ENCODE peak calls at places on chromosomes 3 and 15, in six cellular contexts. E is left lung, I is H9, F is SK-N-SH, Q is cardiac muscle cell, N is NB4. Y is an unnamed sample.

GRCh38 chr3:129624347-129625070 is 18.0 kb upstream of the PLXND1 start:
- DNase-seq in F (no peak), E (peak; percentile 73), Q (no peak), I (no peak), N (peak; percentile 73), Y (no peak)

GRCh38 chr15:61824291-61824690 is 236.0 kb downstream of the VPS13C start:
- DNase-seq in Q (no peak), F (no peak), I (no peak), E (no peak), N (no peak), Y (no peak)

GRCh38 chr3:134846943-134847342 is 51.9 kb downstream of the EPHB1 start:
- DNase-seq in Q (peak; percentile 2), N (no peak), F (no peak), I (peak; percentile 36), E (no peak), Y (no peak)

GRCh38 chr3:33209357-33209756 is 9.3 kb downstream of the SUSD5 start:
- DNase-seq in E (no peak), Q (no peak), F (no peak), N (no peak), I (no peak), Y (no peak)

GRCh38 chr3:162769559-162769958 is 1273.0 kb downstream of the OTOL1 start:
- DNase-seq in Q (no peak), N (no peak), F (no peak), E (no peak), I (no peak), Y (no peak)

GRCh38 chr3:78116874-78117273 is 1077.0 kb downstream of the ROBO2 start:
- DNase-seq in Q (no peak), N (peak; percentile 10), I (no peak), F (no peak), E (no peak), Y (no peak)

GRCh38 chr3:107727102-107727501 is 204.3 kb downstream of the BBX start:
- DNase-seq in Q (no peak), N (no peak), E (no peak), F (no peak), I (no peak), Y (no peak)

GRCh38 chr3:45544719-45545296 is 49.7 kb upstream of the LIMD1 start:
- DNase-seq in Q (no peak), F (no peak), E (no peak), N (peak; percentile 13), I (no peak), Y (no peak)

GRCh38 chr3:62873672-62874397 is 1.4 kb downstream of the CADPS start:
- DNase-seq in Q (peak; percentile 89), I (peak; percentile 93), E (peak; percentile 79), N (peak; percentile 3), F (peak; percentile 81), Y (peak; percentile 39)

GRCh38 chr3:94525039-94525438 is 462.2 kb downstream of the NSUN3 start:
- DNase-seq in N (no peak), E (no peak), Q (peak; percentile 61), F (no peak), I (peak; percentile 28), Y (no peak)

GRCh38 chr3:55064164-55064563 is 136.3 kb upstream of the LRTM1 start:
- DNase-seq in E (peak; percentile 49), N (no peak), Q (no peak), I (no peak), F (no peak), Y (no peak)

GRCh38 chr3:24793896-24794295 is 299.2 kb upstream of the THRB start:
- DNase-seq in N (no peak), E (no peak), I (no peak), F (no peak), Q (no peak), Y (no peak)

GRCh38 chr3:109874900-109875735 is 537.8 kb upstream of the DPPA4 start:
- DNase-seq in N (no peak), Q (no peak), E (no peak), I (no peak), F (no peak), Y (no peak)

GRCh38 chr15:48759921-48760320 is 50.9 kb downstream of the CEP152 start:
- DNase-seq in F (no peak), I (no peak), N (no peak), E (no peak), Q (no peak), Y (no peak)

GRCh38 chr3:127819086-127819485 is 3.2 kb downstream of the MGLL start:
- DNase-seq in E (no peak), F (no peak), Q (no peak), I (no peak), N (peak; percentile 37), Y (no peak)

GRCh38 chr3:127819656-127820055 is 2.7 kb downstream of the MGLL start:
- DNase-seq in I (no peak), N (no peak), F (no peak), E (no peak), Q (no peak), Y (no peak)

GRCh38 chr3:127816783-127817182 is 5.5 kb downstream of the MGLL start:
- DNase-seq in F (no peak), I (no peak), Q (no peak), N (no peak), E (no peak), Y (no peak)

GRCh38 chr3:127815641-127816605 is 6.4 kb downstream of the MGLL start:
- DNase-seq in E (no peak), N (no peak), I (no peak), Q (no peak), F (no peak), Y (no peak)

GRCh38 chr3:127817331-127817821 is 4.9 kb downstream of the MGLL start:
- DNase-seq in I (no peak), F (no peak), E (no peak), Q (no peak), N (no peak), Y (no peak)
- TF ChIP-seq CTCF in I (no peak), F (no peak), E (no peak), Q (no peak), N (no peak), Y (no peak)

DNA sequence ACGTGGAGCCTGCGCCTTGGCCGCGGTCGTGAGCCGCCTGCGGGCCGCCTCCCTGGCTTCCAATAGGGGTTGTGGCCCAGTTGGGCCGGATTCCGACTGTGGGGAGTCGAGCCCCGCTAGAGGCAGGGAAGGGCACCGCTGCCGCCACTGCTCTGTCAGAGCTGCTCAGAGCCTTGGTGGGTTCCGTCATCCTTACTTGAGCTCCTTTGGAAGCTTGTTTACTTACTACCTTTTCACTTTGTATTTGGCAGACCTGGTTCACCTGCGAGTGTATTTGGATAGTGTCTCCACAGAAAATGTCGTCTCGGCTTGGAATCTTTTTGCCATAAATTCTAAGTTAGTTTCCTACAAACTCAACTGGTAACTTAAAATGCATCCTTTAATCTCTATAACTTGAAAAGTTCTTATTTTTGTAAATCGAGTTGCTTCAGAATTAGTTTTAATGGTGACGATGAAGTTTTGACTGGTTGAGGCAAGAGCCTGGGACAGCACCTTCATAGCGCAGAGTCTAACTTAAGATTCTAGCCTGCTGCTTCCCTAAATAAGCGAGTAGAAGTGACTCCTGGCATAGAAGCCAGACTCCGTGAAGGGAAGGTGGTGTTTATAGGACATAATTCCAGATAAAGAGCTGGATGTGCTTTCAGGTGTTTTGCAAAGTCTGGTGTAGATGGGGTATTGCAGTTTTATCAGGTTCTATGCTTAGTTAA is 800 bp downstream of the DAG1 start:
- DNase-seq in Q (no peak), F (no peak), I (no peak), N (peak; percentile 25), E (no peak), Y (no peak)
- TF ChIP-seq CTCF in Q (no peak), F (no peak), I (no peak), N (no peak), E (no peak), Y (no peak)

GRCh38 chr15:34362047-34362773 is 4.8 kb downstream of the LPCAT4 start:
- DNase-seq in F (no peak), E (no peak), I (no peak), Q (no peak), N (no peak), Y (no peak)
- TF ChIP-seq CTCF in F (no peak), E (no peak), I (peak; percentile 32), Q (no peak), N (no peak), Y (no peak)

GRCh38 chr3:98596902-98597500 is 3.6 kb upstream of the CPOX start:
- DNase-seq in N (peak; percentile 75), Q (peak; percentile 22), F (peak; percentile 30), I (no peak), E (no peak), Y (no peak)
- TF ChIP-seq CTCF in N (peak; percentile 52), Q (peak; percentile 61), F (peak; percentile 73), I (peak; percentile 70), E (peak; percentile 63), Y (peak; percentile 66)

DNA sequence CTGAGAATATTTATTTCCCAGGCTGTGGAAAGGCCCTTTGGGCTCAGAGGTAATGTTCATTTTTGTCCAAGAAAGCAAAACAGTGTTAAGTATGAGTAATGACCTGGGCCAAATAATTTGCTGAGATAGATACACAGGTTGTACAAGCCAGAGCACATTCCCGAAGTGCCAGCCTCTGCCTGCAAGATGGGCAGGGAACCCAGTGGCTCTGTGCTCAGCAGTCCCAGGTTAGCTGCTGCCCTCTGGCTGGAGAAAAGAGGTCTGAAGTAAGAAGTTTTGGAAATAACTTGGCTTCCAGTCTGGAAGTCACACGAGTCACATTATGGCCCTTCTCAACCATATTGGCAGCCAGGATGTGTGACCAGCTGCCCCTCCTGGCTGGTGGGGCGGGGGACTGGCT is 20.2 kb downstream of the MYZAP start:
- DNase-seq in F (peak; percentile 19), Q (peak; percentile 39), N (no peak), I (no peak), E (no peak), Y (no peak)
- TF ChIP-seq CTCF in F (peak; percentile 28), Q (peak; percentile 14), N (no peak), I (peak; percentile 38), E (no peak), Y (peak; percentile 23)